ENCODE peak calls at places on chromosomes 16 and 17, in four cellular contexts. O is mesendoderm, P is IMR-90, W is H1. N is an unnamed sample.

GRCh38 chr17:1228752-1229353 is 41.4 kb upstream of the BHLHA9 start:
- DNase-seq in O (no peak), P (no peak), W (no peak), N (no peak)

GRCh38 chr16:68332411-68333121 is 21.7 kb downstream of the PRMT7 start:
- DNase-seq in O (peak; percentile 43), P (peak; percentile 52), W (no peak), N (no peak)

GRCh38 chr16:14102925-14103720 is 32.0 kb downstream of the MRTFB start:
- DNase-seq in O (no peak), P (no peak), W (no peak), N (no peak)

GRCh38 chr17:30248786-30249185 is 13.3 kb upstream of the SLC6A4 start:
- DNase-seq in O (no peak), P (no peak), W (no peak), N (no peak)

GRCh38 chr17:16199093-16199492 is 16.2 kb downstream of the NCOR1 start:
- DNase-seq in O (peak; percentile 30), P (peak; percentile 4), W (no peak), N (no peak)

GRCh38 chr16:56985288-56985961 is 3.9 kb upstream of the NLRC5 start:
- DNase-seq in O (peak; percentile 61), P (peak; percentile 85), W (no peak), N (no peak)

GRCh38 chr16:74622005-74622404 is 15.1 kb upstream of the GLG1 start:
- DNase-seq in O (no peak), P (no peak), W (no peak), N (no peak)

GRCh38 chr16:83609178-83609577 is 198.6 kb upstream of the HSBP1 start:
- DNase-seq in O (no peak), P (no peak), W (no peak), N (peak; percentile 1)

GRCh38 chr16:52869243-52869642 is 183.5 kb downstream of the CHD9NB start:
- DNase-seq in O (no peak), P (no peak), W (no peak), N (no peak)

GRCh38 chr16:17205279-17206139 is 265.3 kb downstream of the XYLT1 start:
- DNase-seq in O (peak; percentile 56), P (peak; percentile 87), W (no peak), N (peak; percentile 48)

GRCh38 chr16:8512941-8513624 is 77.2 kb downstream of the TMEM114 start:
- DNase-seq in O (no peak), P (no peak), W (no peak), N (no peak)

GRCh38 chr16:66900721-66901441 is 17.8 kb downstream of the CDH16 start:
- DNase-seq in O (no peak), P (no peak), W (no peak), N (no peak)

GRCh38 chr16:79677799-79678525 is 77.4 kb upstream of the MAF start:
- DNase-seq in O (no peak), P (no peak), W (no peak), N (no peak)

GRCh38 chr17:55356440-55357328 is 65.0 kb downstream of the MMD start:
- DNase-seq in O (peak; percentile 92), P (peak; percentile 57), W (peak; percentile 51), N (peak; percentile 89)

GRCh38 chr17:45316271-45317112 is at the start of gene MAP3K14:
- DNase-seq in O (peak; percentile 79), P (peak; percentile 64), W (no peak), N (peak; percentile 65)

GRCh38 chr17:35716173-35716572 is 15.3 kb upstream of the RASL10B start:
- DNase-seq in O (no peak), P (no peak), W (no peak), N (no peak)
- H4K5ac ChIP-seq in O (no peak overlapping the region), P (no peak overlapping the region), W (no peak overlapping the region), N (no peak overlapping the region)

GRCh38 chr17:28348979-28349378 is 8.3 kb downstream of the POLDIP2 start:
- DNase-seq in O (no peak), P (no peak), W (no peak), N (no peak)
- H4K5ac ChIP-seq in O (no peak overlapping the region), P (no peak overlapping the region), W (no peak overlapping the region), N (no peak overlapping the region)

GRCh38 chr17:20613905-20614304 is 34.4 kb downstream of the CDRT15L2 start:
- DNase-seq in O (no peak), P (no peak), W (no peak), N (no peak)
- H4K5ac ChIP-seq in O (no peak overlapping the region), P (no peak overlapping the region), W (no peak overlapping the region), N (no peak overlapping the region)

GRCh38 chr16:84660973-84661372 is 12.7 kb downstream of the KLHL36 start:
- DNase-seq in O (no peak), P (no peak), W (no peak), N (no peak)
- H4K5ac ChIP-seq in O (no peak overlapping the region), P (no peak overlapping the region), W (no peak overlapping the region), N (no peak overlapping the region)

DNA sequence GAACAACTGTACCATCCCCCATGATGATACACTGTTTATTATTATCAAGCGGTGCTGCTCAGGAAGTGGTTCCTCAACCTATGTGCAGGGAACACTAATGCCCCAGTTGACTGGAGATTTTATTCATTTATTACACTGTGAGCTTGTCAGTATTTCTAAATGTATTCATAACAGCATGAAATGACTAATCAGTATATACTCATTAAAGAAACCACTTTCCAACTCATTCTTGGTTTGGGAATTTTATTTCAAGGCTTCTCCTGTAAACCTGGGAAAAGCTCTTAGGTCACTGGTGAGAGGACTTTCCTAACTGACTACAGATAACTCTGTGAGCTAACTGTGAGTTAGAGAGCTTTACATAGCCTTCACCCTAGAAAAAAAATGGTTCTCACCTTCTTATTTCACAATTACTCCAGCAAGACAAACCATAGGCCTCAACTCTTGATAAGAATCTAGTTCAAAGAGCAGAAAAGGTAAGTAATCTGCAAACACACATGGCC is 42.5 kb downstream of the NXPH3 start:
- DNase-seq in O (no peak), P (peak; percentile 77), W (no peak), N (no peak)
- H4K5ac ChIP-seq in O (no peak overlapping the region), P (no peak overlapping the region), W (no peak overlapping the region), N (no peak overlapping the region)

N was measured in H9.